ENCODE peak calls at places on chromosomes 5 and 9, in nine cellular contexts. Y is ELR; X is stimulated activated CD8-positive, alpha-beta memory T cell treated with anti-CD3 and anti-CD28 coated beads, Interleukin-15, amount 100 ng/mL, for 48 hours; B is left cardiac atrium; Q is IMR-90; K is iPS-NIHi11; A is iPS DF 19.7; U is stomach; M is cerebellum. E is an unnamed sample.

GRCh38 chr5:81971086-81971693 is 633 bp upstream of the ATG10 start:
- DNase-seq in Y (peak), X (no peak), B (no peak), Q (peak), K (no peak), A (no peak), U (no peak), M (peak), E (no peak)

GRCh38 chr5:150904479-150905311 is at the start of gene ZNF300:
- DNase-seq in Y (peak), X (peak), B (peak), Q (peak), K (peak), A (peak), U (peak), M (peak), E (no peak)

GRCh38 chr9:129647635-129648034 is 5.7 kb upstream of the ASB6 start:
- DNase-seq in Y (no peak), X (no peak), B (no peak), Q (no peak), K (no peak), A (no peak), U (no peak), M (no peak), E (no peak)

GRCh38 chr5:86143837-86144236 is 473.9 kb upstream of the COX7C start:
- DNase-seq in Y (no peak), X (no peak), B (peak), Q (no peak), K (no peak), A (no peak), U (no peak), M (no peak), E (no peak)

GRCh38 chr9:24616858-24617257 is 71.2 kb upstream of the IZUMO3 start:
- DNase-seq in Y (no peak), X (no peak), B (no peak), Q (no peak), K (no peak), A (no peak), U (no peak), M (no peak), E (no peak)

GRCh38 chr5:74762599-74762998 is 4.3 kb downstream of the GFM2 start:
- DNase-seq in Y (peak), X (peak), B (no peak), Q (peak), K (no peak), A (no peak), U (no peak), M (no peak), E (no peak)

GRCh38 chr5:119578937-119579336 is 50.4 kb upstream of the FAM170A start:
- DNase-seq in Y (peak), X (no peak), B (no peak), Q (peak), K (peak), A (peak), U (no peak), M (no peak), E (no peak)

GRCh38 chr5:929596-929995 is 36.9 kb downstream of the TRIP13 start:
- DNase-seq in Y (no peak), X (no peak), B (no peak), Q (no peak), K (no peak), A (no peak), U (no peak), M (no peak), E (no peak)

GRCh38 chr5:54646285-54647101 is 128.9 kb downstream of the SNX18 start:
- DNase-seq in Y (no peak), X (peak), B (peak), Q (peak), K (peak), A (no peak), U (peak), M (no peak), E (no peak)

E was measured in cortex of kidney.